ENCODE peak calls at places on chromosomes 16 and 17, in eight cellular contexts. One of them, this sample, is unnamed.

GRCh38 chr16:67052399-67052798 is 23.4 kb downstream of the CBFB start:
- DNase-seq in endothelial cell: no peak
- DNase-seq in dorsolateral prefrontal cortex: no peak
- DNase-seq in tibial nerve: no peak
- DNase-seq in SK-N-SH: no peak
- DNase-seq in fibroblast of pulmonary artery: no peak
- DNase-seq in GM06990: no peak
- DNase-seq in progenitor cell of endocrine pancreas: no peak
- DNase-seq in this sample: no peak

GRCh38 chr16:82016268-82016667 is 5.0 kb upstream of the SDR42E1 start:
- DNase-seq in fibroblast of pulmonary artery: peak
- DNase-seq in progenitor cell of endocrine pancreas: no peak
- DNase-seq in GM06990: no peak
- DNase-seq in tibial nerve: peak
- DNase-seq in endothelial cell: peak
- DNase-seq in SK-N-SH: peak
- DNase-seq in dorsolateral prefrontal cortex: no peak
- DNase-seq in this sample: no peak

GRCh38 chr16:81081007-81081406 is 4.0 kb upstream of the C16orf46 start:
- DNase-seq in dorsolateral prefrontal cortex: no peak
- DNase-seq in endothelial cell: no peak
- DNase-seq in tibial nerve: no peak
- DNase-seq in progenitor cell of endocrine pancreas: no peak
- DNase-seq in SK-N-SH: no peak
- DNase-seq in GM06990: no peak
- DNase-seq in fibroblast of pulmonary artery: no peak
- DNase-seq in this sample: no peak

GRCh38 chr17:29972277-29972676 is 30.8 kb downstream of the EFCAB5 start:
- DNase-seq in progenitor cell of endocrine pancreas: no peak
- DNase-seq in tibial nerve: no peak
- DNase-seq in SK-N-SH: no peak
- DNase-seq in endothelial cell: no peak
- DNase-seq in GM06990: no peak
- DNase-seq in dorsolateral prefrontal cortex: no peak
- DNase-seq in fibroblast of pulmonary artery: no peak
- DNase-seq in this sample: no peak

GRCh38 chr17:10087333-10087732 is 111.1 kb downstream of the GAS7 start:
- DNase-seq in endothelial cell: no peak
- DNase-seq in fibroblast of pulmonary artery: no peak
- DNase-seq in tibial nerve: no peak
- DNase-seq in SK-N-SH: no peak
- DNase-seq in GM06990: no peak
- DNase-seq in progenitor cell of endocrine pancreas: no peak
- DNase-seq in dorsolateral prefrontal cortex: no peak
- DNase-seq in this sample: no peak

GRCh38 chr16:25063865-25064264 is 47.7 kb upstream of the LCMT1 start:
- DNase-seq in dorsolateral prefrontal cortex: no peak
- DNase-seq in progenitor cell of endocrine pancreas: no peak
- DNase-seq in tibial nerve: no peak
- DNase-seq in GM06990: no peak
- DNase-seq in endothelial cell: no peak
- DNase-seq in fibroblast of pulmonary artery: peak
- DNase-seq in SK-N-SH: no peak
- DNase-seq in this sample: no peak

GRCh38 chr17:57539528-57540301 is 205.4 kb downstream of the CCDC182 start:
- DNase-seq in tibial nerve: no peak
- DNase-seq in endothelial cell: no peak
- DNase-seq in dorsolateral prefrontal cortex: no peak
- DNase-seq in progenitor cell of endocrine pancreas: no peak
- DNase-seq in GM06990: no peak
- DNase-seq in SK-N-SH: no peak
- DNase-seq in fibroblast of pulmonary artery: no peak
- DNase-seq in this sample: no peak

GRCh38 chr16:81471882-81472281 is 27.3 kb downstream of the CMIP start:
- DNase-seq in endothelial cell: no peak
- DNase-seq in fibroblast of pulmonary artery: no peak
- DNase-seq in SK-N-SH: no peak
- DNase-seq in tibial nerve: no peak
- DNase-seq in progenitor cell of endocrine pancreas: no peak
- DNase-seq in dorsolateral prefrontal cortex: no peak
- DNase-seq in GM06990: no peak
- DNase-seq in this sample: no peak

GRCh38 chr16:86016201-86016965 is 117.4 kb downstream of the IRF8 start:
- DNase-seq in dorsolateral prefrontal cortex: no peak
- DNase-seq in GM06990: no peak
- DNase-seq in SK-N-SH: peak
- DNase-seq in tibial nerve: peak
- DNase-seq in progenitor cell of endocrine pancreas: no peak
- DNase-seq in endothelial cell: peak
- DNase-seq in fibroblast of pulmonary artery: peak
- DNase-seq in this sample: peak

GRCh38 chr16:81823111-81823510 is 44.0 kb downstream of the PLCG2 start:
- DNase-seq in SK-N-SH: no peak
- DNase-seq in GM06990: peak
- DNase-seq in endothelial cell: no peak
- DNase-seq in dorsolateral prefrontal cortex: no peak
- DNase-seq in fibroblast of pulmonary artery: no peak
- DNase-seq in tibial nerve: no peak
- DNase-seq in progenitor cell of endocrine pancreas: no peak
- DNase-seq in this sample: no peak

GRCh38 chr16:2926660-2927646 is 15.2 kb downstream of the FLYWCH1 start:
- DNase-seq in fibroblast of pulmonary artery: peak
- DNase-seq in progenitor cell of endocrine pancreas: peak
- DNase-seq in tibial nerve: peak
- DNase-seq in GM06990: peak
- DNase-seq in SK-N-SH: peak
- DNase-seq in endothelial cell: peak
- DNase-seq in dorsolateral prefrontal cortex: peak
- DNase-seq in this sample: peak

GRCh38 chr16:84212154-84212553 is 21.2 kb downstream of the ADAD2 start:
- DNase-seq in fibroblast of pulmonary artery: no peak
- DNase-seq in progenitor cell of endocrine pancreas: no peak
- DNase-seq in dorsolateral prefrontal cortex: no peak
- DNase-seq in GM06990: no peak
- DNase-seq in tibial nerve: no peak
- DNase-seq in endothelial cell: no peak
- DNase-seq in SK-N-SH: no peak
- DNase-seq in this sample: no peak

GRCh38 chr16:84207266-84207665 is 16.3 kb downstream of the ADAD2 start:
- DNase-seq in endothelial cell: no peak
- DNase-seq in fibroblast of pulmonary artery: no peak
- DNase-seq in GM06990: no peak
- DNase-seq in dorsolateral prefrontal cortex: no peak
- DNase-seq in progenitor cell of endocrine pancreas: no peak
- DNase-seq in tibial nerve: no peak
- DNase-seq in SK-N-SH: no peak
- DNase-seq in this sample: no peak

GRCh38 chr16:84212631-84213030 is 21.7 kb downstream of the ADAD2 start:
- DNase-seq in fibroblast of pulmonary artery: no peak
- DNase-seq in progenitor cell of endocrine pancreas: no peak
- DNase-seq in dorsolateral prefrontal cortex: no peak
- DNase-seq in tibial nerve: no peak
- DNase-seq in SK-N-SH: no peak
- DNase-seq in endothelial cell: no peak
- DNase-seq in GM06990: no peak
- DNase-seq in this sample: no peak

GRCh38 chr16:84207869-84208268 is 16.9 kb downstream of the ADAD2 start:
- DNase-seq in SK-N-SH: no peak
- DNase-seq in progenitor cell of endocrine pancreas: no peak
- DNase-seq in dorsolateral prefrontal cortex: no peak
- DNase-seq in fibroblast of pulmonary artery: no peak
- DNase-seq in GM06990: no peak
- DNase-seq in endothelial cell: no peak
- DNase-seq in tibial nerve: no peak
- DNase-seq in this sample: no peak

GRCh38 chr16:84209989-84210388 is 19.0 kb downstream of the ADAD2 start:
- DNase-seq in GM06990: no peak
- DNase-seq in SK-N-SH: no peak
- DNase-seq in dorsolateral prefrontal cortex: no peak
- DNase-seq in fibroblast of pulmonary artery: no peak
- DNase-seq in endothelial cell: no peak
- DNase-seq in tibial nerve: no peak
- DNase-seq in progenitor cell of endocrine pancreas: no peak
- DNase-seq in this sample: no peak
- TF ChIP-seq CTCF in GM06990: no peak
- TF ChIP-seq CTCF in SK-N-SH: peak
- TF ChIP-seq CTCF in dorsolateral prefrontal cortex: no peak
- TF ChIP-seq CTCF in fibroblast of pulmonary artery: peak
- TF ChIP-seq CTCF in endothelial cell: no peak
- TF ChIP-seq CTCF in tibial nerve: no peak
- TF ChIP-seq CTCF in progenitor cell of endocrine pancreas: no peak
- TF ChIP-seq CTCF in this sample: no peak

GRCh38 chr16:79770244-79771064 is 169.9 kb upstream of the MAF start:
- DNase-seq in tibial nerve: peak
- DNase-seq in dorsolateral prefrontal cortex: peak
- DNase-seq in SK-N-SH: peak
- DNase-seq in endothelial cell: peak
- DNase-seq in fibroblast of pulmonary artery: peak
- DNase-seq in GM06990: peak
- DNase-seq in progenitor cell of endocrine pancreas: peak
- DNase-seq in this sample: peak

GRCh38 chr16:79777679-79778078 is 177.1 kb upstream of the MAF start:
- DNase-seq in progenitor cell of endocrine pancreas: no peak
- DNase-seq in endothelial cell: no peak
- DNase-seq in tibial nerve: no peak
- DNase-seq in fibroblast of pulmonary artery: no peak
- DNase-seq in GM06990: no peak
- DNase-seq in dorsolateral prefrontal cortex: no peak
- DNase-seq in SK-N-SH: no peak
- DNase-seq in this sample: no peak

GRCh38 chr16:79772028-79772427 is 171.5 kb upstream of the MAF start:
- DNase-seq in dorsolateral prefrontal cortex: no peak
- DNase-seq in endothelial cell: no peak
- DNase-seq in GM06990: no peak
- DNase-seq in tibial nerve: no peak
- DNase-seq in SK-N-SH: no peak
- DNase-seq in progenitor cell of endocrine pancreas: no peak
- DNase-seq in fibroblast of pulmonary artery: no peak
- DNase-seq in this sample: no peak

DNA sequence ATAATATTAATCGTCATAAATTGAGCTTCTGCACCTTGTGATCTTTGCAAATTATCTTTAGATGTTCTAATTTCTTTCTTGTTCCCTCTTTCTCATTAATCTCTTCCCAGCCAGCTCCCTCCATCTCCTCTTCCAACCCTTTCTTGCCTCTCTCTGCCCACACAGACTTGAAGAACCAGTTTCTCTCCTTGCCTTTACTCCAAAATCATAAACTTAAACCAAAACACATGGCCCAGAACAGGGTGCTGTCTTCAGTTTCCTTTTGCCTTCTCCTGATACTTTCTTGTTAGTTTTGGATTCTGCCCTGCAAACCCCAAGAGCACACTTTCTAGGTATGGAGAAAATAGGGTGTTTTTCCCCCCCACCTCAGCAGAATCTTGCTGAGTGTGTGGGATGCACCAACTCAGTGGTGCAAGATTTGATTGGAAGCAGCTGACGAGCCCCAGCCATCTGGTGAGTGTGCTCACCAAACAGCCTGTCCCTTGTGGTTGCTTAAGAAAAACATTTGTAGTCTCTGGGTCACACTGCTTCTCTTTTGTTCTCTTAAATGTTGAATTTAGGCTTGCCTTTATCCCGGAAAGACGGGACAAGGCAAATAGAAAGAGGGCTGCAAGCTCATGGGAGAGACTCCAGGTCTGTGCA is 175.8 kb upstream of the MAF start:
- DNase-seq in SK-N-SH: no peak
- DNase-seq in progenitor cell of endocrine pancreas: no peak
- DNase-seq in tibial nerve: peak
- DNase-seq in GM06990: no peak
- DNase-seq in dorsolateral prefrontal cortex: no peak
- DNase-seq in endothelial cell: no peak
- DNase-seq in fibroblast of pulmonary artery: peak
- DNase-seq in this sample: no peak
- TF ChIP-seq CTCF in SK-N-SH: no peak
- TF ChIP-seq CTCF in progenitor cell of endocrine pancreas: peak
- TF ChIP-seq CTCF in tibial nerve: no peak
- TF ChIP-seq CTCF in GM06990: no peak
- TF ChIP-seq CTCF in dorsolateral prefrontal cortex: no peak
- TF ChIP-seq CTCF in endothelial cell: no peak
- TF ChIP-seq CTCF in fibroblast of pulmonary artery: no peak
- TF ChIP-seq CTCF in this sample: no peak

DNA sequence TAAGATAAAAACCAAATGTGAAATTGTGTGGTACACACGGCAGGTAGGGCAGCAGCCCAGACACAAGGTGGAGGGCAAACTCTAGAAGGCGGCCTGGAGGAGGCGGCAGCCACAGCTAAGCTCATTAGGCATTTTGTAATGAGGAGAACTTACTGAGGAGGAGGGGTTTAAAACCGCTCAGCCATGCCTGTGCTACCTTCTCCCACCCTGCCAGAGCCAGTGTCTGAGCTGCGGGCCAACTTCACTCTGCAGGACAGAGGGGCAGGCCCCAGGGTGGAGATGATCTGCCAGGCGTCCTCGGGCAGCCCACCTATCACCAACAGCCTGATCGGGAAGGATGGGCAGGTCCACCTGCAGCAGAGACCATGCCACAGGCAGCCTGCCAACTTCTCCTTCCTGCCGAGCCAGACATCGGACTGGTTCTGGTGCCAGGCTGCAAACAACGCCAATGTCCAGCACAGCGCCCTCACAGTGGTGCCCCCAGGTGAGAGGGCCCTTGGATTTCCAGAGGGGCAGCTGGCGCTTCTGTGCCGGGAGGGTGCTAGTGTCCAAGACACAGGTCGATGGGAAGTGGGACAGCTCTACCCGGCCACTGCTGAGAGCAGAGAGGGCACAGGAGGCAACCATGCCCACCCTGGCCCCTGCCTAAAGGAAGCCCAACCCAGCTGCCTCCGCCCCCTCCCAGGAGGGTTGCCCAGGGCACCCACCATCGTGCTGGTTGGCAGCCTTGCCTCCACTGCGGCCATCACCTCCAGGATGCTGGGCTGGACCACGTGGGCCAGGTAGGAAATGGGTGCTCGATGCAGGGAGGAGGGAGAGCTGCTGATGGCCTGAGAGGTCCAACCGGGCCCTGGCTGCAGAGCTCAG is 4.3 kb upstream of the SYNGR2 start:
- DNase-seq in SK-N-SH: peak
- DNase-seq in fibroblast of pulmonary artery: no peak
- DNase-seq in GM06990: no peak
- DNase-seq in tibial nerve: no peak
- DNase-seq in progenitor cell of endocrine pancreas: no peak
- DNase-seq in dorsolateral prefrontal cortex: no peak
- DNase-seq in endothelial cell: no peak
- DNase-seq in this sample: no peak
- TF ChIP-seq CTCF in SK-N-SH: no peak
- TF ChIP-seq CTCF in fibroblast of pulmonary artery: no peak
- TF ChIP-seq CTCF in GM06990: no peak
- TF ChIP-seq CTCF in tibial nerve: no peak
- TF ChIP-seq CTCF in progenitor cell of endocrine pancreas: no peak
- TF ChIP-seq CTCF in dorsolateral prefrontal cortex: no peak
- TF ChIP-seq CTCF in endothelial cell: no peak
- TF ChIP-seq CTCF in this sample: no peak

DNA sequence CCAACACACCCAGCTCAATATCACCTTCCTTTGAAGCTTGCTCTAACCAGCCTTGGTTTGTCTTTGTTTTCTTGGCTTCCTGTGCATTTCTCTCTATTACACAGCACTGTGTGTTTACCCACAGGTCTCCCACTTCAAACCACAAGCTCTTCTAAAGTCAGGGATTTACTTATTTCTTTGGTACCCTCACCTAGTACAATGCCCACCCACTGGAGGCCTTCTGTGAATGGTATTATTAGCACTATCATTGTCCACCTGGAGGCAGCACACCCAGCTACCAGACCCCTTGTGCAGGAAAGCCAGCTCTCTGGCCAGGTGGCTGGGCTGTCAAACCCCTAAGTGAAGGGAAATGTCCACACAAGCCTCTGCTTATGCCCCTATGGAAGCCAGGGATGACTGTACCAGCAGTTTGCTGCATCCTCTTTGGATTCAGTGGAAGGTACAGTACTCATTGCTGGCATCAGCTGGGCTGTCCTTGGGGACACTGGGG is 9.4 kb upstream of the TOP2A start:
- DNase-seq in tibial nerve: no peak
- DNase-seq in endothelial cell: no peak
- DNase-seq in GM06990: no peak
- DNase-seq in fibroblast of pulmonary artery: no peak
- DNase-seq in progenitor cell of endocrine pancreas: no peak
- DNase-seq in SK-N-SH: no peak
- DNase-seq in dorsolateral prefrontal cortex: no peak
- DNase-seq in this sample: no peak
- TF ChIP-seq CTCF in tibial nerve: no peak
- TF ChIP-seq CTCF in endothelial cell: no peak
- TF ChIP-seq CTCF in GM06990: peak
- TF ChIP-seq CTCF in fibroblast of pulmonary artery: no peak
- TF ChIP-seq CTCF in progenitor cell of endocrine pancreas: no peak
- TF ChIP-seq CTCF in SK-N-SH: no peak
- TF ChIP-seq CTCF in dorsolateral prefrontal cortex: no peak
- TF ChIP-seq CTCF in this sample: no peak